ENCODE peak calls at places on chromosomes 11 and 22, in five cellular contexts. Y is hypothalamus; R is CD4-positive, CD25-positive, alpha-beta regulatory T cell; I is ELF-1; S is HEK293T. P is an unnamed sample.

GRCh38 chr22:43230983-43231723 is 44.2 kb upstream of the TTLL12 start:
- DNase-seq in R (peak; percentile 38), I (peak; percentile 92), Y (no peak), S (peak; percentile 87), P (peak; percentile 11)

GRCh38 chr22:16721969-16722368 is 103.2 kb downstream of the XKR3 start:
- DNase-seq in R (no peak), Y (no peak), S (no peak), I (no peak), P (no peak)

GRCh38 chr11:73262851-73263495 is 9.2 kb upstream of the P2RY6 start:
- DNase-seq in R (no peak), S (no peak), Y (no peak), I (no peak), P (no peak)

GRCh38 chr11:94553938-94554337 is 10.2 kb downstream of the FUT4 start:
- DNase-seq in I (no peak), Y (no peak), R (no peak), S (no peak), P (peak; percentile 85)

GRCh38 chr11:236774-237767 is at the start of gene PSMD13:
- DNase-seq in Y (peak; percentile 74), I (peak; percentile 90), R (peak; percentile 82), S (peak; percentile 90), P (peak; percentile 50)

GRCh38 chr22:44351685-44352377 is 39.1 kb upstream of the SHISAL1 start:
- DNase-seq in R (no peak), Y (no peak), S (no peak), I (peak; percentile 93), P (peak; percentile 79)

GRCh38 chr22:29306830-29307657 is 594 bp downstream of the GAS2L1 start:
- DNase-seq in I (peak; percentile 94), S (peak; percentile 91), Y (peak; percentile 54), R (no peak), P (no peak)

GRCh38 chr11:121426476-121427454 is 25.3 kb upstream of the SORL1 start:
- DNase-seq in R (peak; percentile 23), Y (peak; percentile 37), I (peak; percentile 62), S (peak; percentile 42), P (no peak)

GRCh38 chr11:128453444-128454336 is 133.7 kb downstream of the ETS1 start:
- DNase-seq in R (no peak), I (no peak), S (no peak), Y (no peak), P (peak; percentile 75)

GRCh38 chr11:706957-707816 is 1.2 kb downstream of the EPS8L2 start:
- DNase-seq in Y (peak; percentile 35), I (peak; percentile 57), S (no peak), R (no peak), P (no peak)

GRCh38 chr11:133227674-133228111 is 304.6 kb downstream of the OPCML start:
- DNase-seq in I (peak; percentile 71), R (no peak), Y (no peak), S (no peak), P (no peak)

GRCh38 chr11:123525511-123525918 is 95.4 kb downstream of the GRAMD1B start:
- DNase-seq in R (no peak), I (no peak), Y (peak; percentile 29), S (no peak), P (no peak)

GRCh38 chr11:123640677-123641494 is 13.5 kb downstream of the SCN3B start:
- DNase-seq in S (peak; percentile 77), R (peak; percentile 6), I (peak; percentile 83), Y (no peak), P (no peak)

GRCh38 chr11:113106507-113106906 is 145.3 kb downstream of the NCAM1 start:
- DNase-seq in I (no peak), R (no peak), S (no peak), Y (no peak), P (peak; percentile 20)

GRCh38 chr11:19225123-19225522 is 15.6 kb downstream of the E2F8 start:
- DNase-seq in Y (no peak), I (no peak), S (no peak), R (no peak), P (no peak)

GRCh38 chr11:62358273-62358672 is 21.0 kb downstream of the ASRGL1 start:
- DNase-seq in S (no peak), I (no peak), Y (no peak), R (no peak), P (no peak)

GRCh38 chr11:44775366-44776356 is 48.9 kb downstream of the TSPAN18 start:
- DNase-seq in I (peak; percentile 86), R (peak; percentile 35), S (peak; percentile 85), Y (no peak), P (no peak)

GRCh38 chr22:25928038-25928437 is 186.1 kb downstream of the MYO18B start:
- DNase-seq in Y (no peak), I (no peak), R (no peak), S (no peak), P (no peak)

GRCh38 chr11:85694385-85694980 is 8.5 kb upstream of the CCDC89 start:
- DNase-seq in I (no peak), R (no peak), S (peak; percentile 21), Y (no peak), P (peak; percentile 33)

GRCh38 chr22:24157783-24158170 is 23.5 kb upstream of the SUSD2 start:
- DNase-seq in I (no peak), S (no peak), R (no peak), Y (no peak), P (no peak)

GRCh38 chr11:111086058-111086457 is 159.5 kb upstream of the POU2AF2 start:
- DNase-seq in I (no peak), S (no peak), R (no peak), Y (no peak), P (no peak)

GRCh38 chr11:10866893-10867331 is 9.1 kb upstream of the ZBED5 start:
- DNase-seq in I (peak; percentile 14), S (peak; percentile 16), R (no peak), Y (no peak), P (no peak)

GRCh38 chr11:78742430-78742829 is 167.8 kb upstream of the NARS2 start:
- DNase-seq in S (no peak), Y (no peak), R (no peak), I (no peak), P (no peak)

GRCh38 chr11:31030375-31030774 is 339.2 kb downstream of the DCDC1 start:
- DNase-seq in Y (no peak), I (no peak), R (no peak), S (no peak), P (no peak)

GRCh38 chr22:35642305-35642741 is 5.9 kb upstream of the APOL6 start:
- DNase-seq in R (no peak), Y (no peak), S (no peak), I (no peak), P (no peak)

GRCh38 chr11:72331761-72332160 is 87.8 kb upstream of the PHOX2A start:
- DNase-seq in S (no peak), I (no peak), R (no peak), Y (no peak), P (no peak)

GRCh38 chr11:3135491-3136440 is 29.3 kb downstream of the OSBPL5 start:
- DNase-seq in S (no peak), I (peak; percentile 62), R (no peak), Y (no peak), P (no peak)

GRCh38 chr11:101949846-101950245 is 33.5 kb upstream of the ANGPTL5 start:
- DNase-seq in I (no peak), R (no peak), Y (no peak), S (no peak), P (no peak)

GRCh38 chr11:46286789-46287188 is 9.3 kb downstream of the CREB3L1 start:
- DNase-seq in I (peak; percentile 39), R (no peak), S (no peak), Y (no peak), P (no peak)

GRCh38 chr22:38426628-38427027 is 28.4 kb downstream of the KCNJ4 start:
- DNase-seq in I (no peak), Y (no peak), R (no peak), S (no peak), P (no peak)

GRCh38 chr11:119190531-119190930 is 5.3 kb downstream of the NHERF4 start:
- DNase-seq in I (no peak), R (no peak), S (no peak), Y (no peak), P (no peak)

GRCh38 chr22:17400305-17400704 is 31.0 kb downstream of the CECR2 start:
- DNase-seq in R (no peak), I (no peak), Y (no peak), S (no peak), P (no peak)

GRCh38 chr11:119729581-119730346 is 764 bp upstream of the NECTIN1 start:
- DNase-seq in Y (peak; percentile 48), R (no peak), I (peak; percentile 61), S (no peak), P (peak; percentile 47)

GRCh38 chr11:131688056-131688693 is 317.8 kb downstream of the NTM start:
- DNase-seq in Y (peak; percentile 44), R (no peak), S (peak; percentile 84), I (peak; percentile 92), P (no peak)

GRCh38 chr11:116851631-116852030 is 14.2 kb upstream of the APOA1 start:
- DNase-seq in S (no peak), I (no peak), Y (no peak), R (no peak), P (no peak)

GRCh38 chr11:42524534-42525227 is 787.1 kb upstream of the API5 start:
- DNase-seq in S (peak; percentile 37), R (no peak), Y (peak; percentile 20), I (peak; percentile 74), P (peak; percentile 1)

P was measured in HFF-Myc.